ENCODE peak calls at places on chromosomes 11 and 22, in four cellular contexts. R, V, Q and C are unnamed samples. For H3K4me1, the result is how much of the 10 kb centered on the place peaks cover.

GRCh38 chr11:71481101-71481960 is 28.3 kb downstream of the NADSYN1 start:
- DNase-seq in R (no peak), V (peak), Q (peak), C (no peak)

GRCh38 chr11:131808466-131808865 is 438.1 kb downstream of the NTM start:
- DNase-seq in R (no peak), V (no peak), Q (no peak), C (no peak)

GRCh38 chr11:93169950-93170561 is 27.7 kb downstream of the SLC36A4 start:
- DNase-seq in R (no peak), V (no peak), Q (no peak), C (no peak)

GRCh38 chr11:12088047-12088481 is 22.3 kb upstream of the MICAL2 start:
- DNase-seq in R (peak), V (no peak), Q (peak), C (no peak)

GRCh38 chr11:74437441-74437840 is 29.9 kb downstream of the KCNE3 start:
- DNase-seq in R (no peak), V (no peak), Q (no peak), C (no peak)

GRCh38 chr11:27040302-27041115 is at the start of gene BBOX1:
- DNase-seq in R (no peak), V (no peak), Q (peak), C (no peak)

GRCh38 chr22:37607912-37608476 is 640 bp upstream of the GGA1 start:
- DNase-seq in R (no peak), V (no peak), Q (no peak), C (no peak)

GRCh38 chr22:37892566-37893338 is 13.3 kb upstream of the MICALL1 start:
- DNase-seq in R (no peak), V (no peak), Q (no peak), C (peak)

GRCh38 chr11:100823360-100823759 is 136.3 kb downstream of the ARHGAP42 start:
- DNase-seq in R (no peak), V (no peak), Q (no peak), C (no peak)

GRCh38 chr11:14093065-14093464 is 130.5 kb downstream of the SPON1 start:
- DNase-seq in R (no peak), V (no peak), Q (no peak), C (no peak)

GRCh38 chr22:31206896-31207687 is 5.0 kb upstream of the LIMK2 start:
- DNase-seq in R (peak), V (no peak), Q (peak), C (peak)

GRCh38 chr11:108912587-108912986 is 247.7 kb downstream of the DDX10 start:
- DNase-seq in R (no peak), V (no peak), Q (no peak), C (no peak)

GRCh38 chr22:31083377-31083768 is 2.3 kb downstream of the SMTN start:
- DNase-seq in R (peak), V (no peak), Q (no peak), C (no peak)

GRCh38 chr11:12995211-12995610 is 13.9 kb upstream of the RASSF10 start:
- DNase-seq in R (no peak), V (no peak), Q (no peak), C (no peak)

GRCh38 chr11:35487532-35488078 is 37.8 kb downstream of the PAMR1 start:
- DNase-seq in R (peak), V (no peak), Q (no peak), C (no peak)

GRCh38 chr11:35531246-35531645 is 5.8 kb upstream of the PAMR1 start:
- DNase-seq in R (no peak), V (no peak), Q (no peak), C (no peak)

GRCh38 chr11:126990716-126991480 is 9.7 kb downstream of the KIRREL3 start:
- DNase-seq in R (no peak), V (no peak), Q (no peak), C (no peak)

GRCh38 chr11:127496165-127496564 is 495.6 kb upstream of the KIRREL3 start:
- DNase-seq in R (no peak), V (no peak), Q (no peak), C (no peak)

GRCh38 chr11:33709471-33709870 is 8.8 kb upstream of the C11orf91 start:
- DNase-seq in R (no peak), V (no peak), Q (peak), C (no peak)

GRCh38 chr11:133833101-133833898 is 12.0 kb downstream of the SPATA19 start:
- DNase-seq in R (no peak), V (peak), Q (no peak), C (peak)

GRCh38 chr11:134466035-134466908 is 54.2 kb upstream of the B3GAT1 start:
- DNase-seq in R (peak), V (no peak), Q (no peak), C (no peak)

GRCh38 chr22:35621446-35621845 is 4.3 kb upstream of the MB start:
- DNase-seq in R (no peak), V (no peak), Q (no peak), C (no peak)

GRCh38 chr22:35443338-35443737 is 43.4 kb downstream of the MCM5 start:
- DNase-seq in R (no peak), V (no peak), Q (no peak), C (no peak)

GRCh38 chr11:82865841-82866240 is 34.4 kb downstream of the PRCP start:
- DNase-seq in R (no peak), V (no peak), Q (no peak), C (no peak)

GRCh38 chr11:3126901-3127691 is 38.0 kb downstream of the OSBPL5 start:
- DNase-seq in R (no peak), V (peak), Q (no peak), C (no peak)

GRCh38 chr11:123111465-123111864 is 49.5 kb upstream of the HSPA8 start:
- DNase-seq in R (no peak), V (no peak), Q (peak), C (no peak)

GRCh38 chr22:20034143-20034542 is 13.2 kb downstream of the TANGO2 start:
- DNase-seq in R (no peak), V (no peak), Q (no peak), C (no peak)

GRCh38 chr11:95764267-95764898 is 25.2 kb downstream of the FAM76B start:
- DNase-seq in R (no peak), V (no peak), Q (peak), C (no peak)

GRCh38 chr11:80873309-80873999 is 1432.6 kb upstream of the TENM4 start:
- DNase-seq in R (no peak), V (no peak), Q (peak), C (no peak)

GRCh38 chr11:110866081-110866480 is 153.8 kb upstream of the ARHGAP20 start:
- DNase-seq in R (no peak), V (no peak), Q (no peak), C (no peak)

GRCh38 chr11:63938481-63939350 is at the start of gene NAA40:
- DNase-seq in R (peak), V (peak), Q (peak), C (peak)

GRCh38 chr11:121300972-121301699 is 8.6 kb downstream of the SC5D start:
- DNase-seq in R (no peak), V (no peak), Q (peak), C (no peak)

GRCh38 chr11:121297872-121298271 is 5.3 kb downstream of the SC5D start:
- DNase-seq in R (no peak), V (no peak), Q (no peak), C (no peak)

GRCh38 chr11:121300313-121300971 is 7.9 kb downstream of the SC5D start:
- DNase-seq in R (no peak), V (no peak), Q (no peak), C (peak)

GRCh38 chr11:121298770-121299169 is 6.2 kb downstream of the SC5D start:
- DNase-seq in R (no peak), V (no peak), Q (no peak), C (no peak)

DNA sequence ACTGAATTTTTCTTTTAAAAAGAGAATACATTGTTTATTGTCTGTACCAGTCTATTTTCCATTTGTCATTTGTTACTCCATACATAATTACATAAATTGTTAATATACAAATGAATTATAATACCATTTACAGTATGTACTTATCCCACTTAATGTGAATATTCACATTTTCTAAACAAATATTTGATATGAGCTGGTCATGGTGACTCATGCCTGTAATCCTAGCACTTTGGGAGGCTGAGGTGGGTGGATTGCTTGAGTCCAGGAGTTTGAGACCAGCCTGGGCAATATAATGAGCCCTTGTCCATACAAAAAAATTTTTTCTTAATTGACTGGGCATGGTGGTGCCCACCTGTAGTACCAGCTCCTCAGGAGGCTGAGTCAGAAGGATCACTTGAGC is 6.8 kb downstream of the SC5D start:
- DNase-seq in R (no peak), V (no peak), Q (no peak), C (no peak)
- H3K4me3 ChIP-seq in R (no peak), V (no peak), Q (no peak), C (no peak)

GRCh38 chr22:29580200-29580810 is 608 bp downstream of the NIPSNAP1 start:
- DNase-seq in R (peak), V (peak), Q (no peak), C (no peak)

GRCh38 chr22:29587938-29588699 is 7.2 kb upstream of the NIPSNAP1 start:
- DNase-seq in R (no peak), V (no peak), Q (peak), C (no peak)

GRCh38 chr22:29581799-29582198 is 886 bp upstream of the NIPSNAP1 start:
- DNase-seq in R (peak), V (no peak), Q (peak), C (peak)

GRCh38 chr22:29584975-29585374 is 4.1 kb upstream of the NIPSNAP1 start:
- DNase-seq in R (no peak), V (no peak), Q (no peak), C (no peak)
- H3K4me1 ChIP-seq in R (under half), V (under half), Q (under half), C (under half)

DNA sequence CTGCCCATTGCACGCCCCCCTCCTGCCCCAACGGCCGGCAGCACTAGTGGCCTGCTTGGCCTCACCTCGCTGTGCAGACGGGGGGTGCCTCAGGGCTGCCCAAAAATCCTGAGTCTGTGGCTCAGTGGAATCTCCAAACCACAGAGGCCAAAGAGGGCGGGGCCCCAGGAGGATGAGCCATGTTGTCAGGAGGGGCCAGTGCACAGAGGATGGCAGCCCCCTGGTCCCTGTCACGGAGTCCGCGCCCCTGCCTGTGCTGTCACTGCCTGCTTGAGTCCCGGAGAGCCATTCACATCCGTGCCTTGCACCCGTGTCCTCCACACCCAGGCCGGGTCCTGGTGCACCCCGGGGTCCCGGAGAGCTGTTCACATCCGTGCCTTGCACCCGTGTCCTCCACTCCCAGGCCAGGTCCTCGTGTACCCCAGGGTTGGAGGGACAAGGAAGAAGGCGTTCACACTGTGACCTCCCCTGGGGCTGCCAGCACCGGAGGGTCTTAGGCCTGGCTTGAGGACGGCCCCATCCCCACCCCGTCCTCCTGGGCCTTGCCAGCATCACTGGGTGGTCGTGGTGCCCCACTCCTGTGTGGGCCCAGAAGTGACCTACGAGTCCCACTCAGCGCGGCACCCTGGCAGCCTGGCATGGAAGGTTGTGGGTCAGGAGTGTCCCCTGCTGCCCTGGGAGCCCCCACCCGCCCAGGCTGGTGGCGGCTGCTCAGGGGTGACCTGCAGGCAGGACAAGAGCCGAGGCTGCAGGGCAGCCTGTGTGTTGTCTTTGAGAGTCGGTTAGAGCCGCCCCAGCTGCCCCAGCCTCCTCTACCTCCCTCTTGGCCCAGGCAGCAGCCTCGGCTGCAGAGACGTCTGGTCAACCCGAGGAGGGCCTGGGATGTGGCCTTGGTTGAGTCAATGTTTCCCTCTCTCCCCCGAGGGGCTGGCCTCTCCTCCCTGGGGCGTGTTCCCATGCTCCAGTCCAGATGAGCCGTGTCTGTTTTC is 36.1 kb upstream of the MUC5AC start:
- DNase-seq in R (peak), V (peak), Q (no peak), C (no peak)
- TF ChIP-seq CTCF in R (no peak), V (no peak), Q (no peak), C (no peak)

GRCh38 chr22:42814215-42814614 is 42.9 kb downstream of the ARFGAP3 start:
- DNase-seq in R (no peak), V (no peak), Q (no peak), C (peak)
- H3K4me3 ChIP-seq in R (no peak), V (no peak), Q (no peak), C (no peak)